ENCODE peak calls at places on chromosomes 6 and 20, in four cellular contexts. V is left cardiac atrium; N is AG08396; Q is activated CD8-positive, alpha-beta memory T cell treated with anti-CD3 and anti-CD28 coated beads for 48 hours. S is an unnamed sample.

GRCh38 chr6:136717297-136717990 is 74.8 kb downstream of the MAP3K5 start:
- DNase-seq in V (no peak), N (no peak), Q (no peak), S (no peak)

GRCh38 chr20:45919536-45919933 is 7.6 kb upstream of the PLTP start:
- DNase-seq in N (no peak), V (peak; percentile 83), Q (no peak), S (peak; percentile 89)

GRCh38 chr6:134308800-134309199 is 9.1 kb downstream of the SGK1 start:
- DNase-seq in N (no peak), V (no peak), Q (no peak), S (no peak)

GRCh38 chr6:3334579-3334978 is 75.8 kb downstream of the PSMG4 start:
- DNase-seq in Q (no peak), N (no peak), V (peak; percentile 57), S (no peak)

GRCh38 chr6:74574794-74575193 is 631.1 kb downstream of the COL12A1 start:
- DNase-seq in Q (no peak), V (no peak), N (peak; percentile 12), S (no peak)

GRCh38 chr6:45420909-45421699 is 43.4 kb upstream of the SUPT3H start:
- DNase-seq in V (no peak), N (peak; percentile 38), Q (no peak), S (no peak)

GRCh38 chr20:1912056-1912455 is 16.8 kb downstream of the SIRPA start:
- DNase-seq in Q (no peak), N (no peak), V (peak; percentile 65), S (no peak)

GRCh38 chr20:25483431-25484132 is 76.1 kb downstream of the GINS1 start:
- DNase-seq in N (no peak), Q (no peak), V (no peak), S (no peak)

GRCh38 chr6:132461958-132462357 is 51.0 kb downstream of the STX7 start:
- DNase-seq in Q (no peak), N (no peak), V (no peak), S (no peak)

GRCh38 chr6:1406306-1407058 is 17.1 kb downstream of the FOXF2 start:
- DNase-seq in Q (no peak), V (no peak), N (no peak), S (no peak)

GRCh38 chr6:134853111-134854055 is 96.5 kb downstream of the ALDH8A1 start:
- DNase-seq in Q (no peak), N (peak; percentile 45), V (no peak), S (no peak)

GRCh38 chr6:121222656-121223055 is 111.6 kb downstream of the TBC1D32 start:
- DNase-seq in N (peak; percentile 29), V (no peak), Q (no peak), S (no peak)

GRCh38 chr20:38173237-38174156 is 8.4 kb upstream of the TGM2 start:
- DNase-seq in Q (no peak), V (peak; percentile 86), N (peak; percentile 88), S (no peak)

GRCh38 chr6:136251394-136251793 is 1.3 kb upstream of the MTFR2 start:
- DNase-seq in Q (no peak), N (no peak), V (no peak), S (no peak)

GRCh38 chr6:167337675-167338449 is 13.0 kb downstream of the TTLL2 start:
- DNase-seq in N (no peak), Q (no peak), V (no peak), S (no peak)

GRCh38 chr6:82442320-82442719 is 78.7 kb downstream of the TPBG start:
- DNase-seq in Q (no peak), N (no peak), V (no peak), S (no peak)

GRCh38 chr6:2579241-2579761 is 171.4 kb downstream of the MYLK4 start:
- DNase-seq in Q (no peak), V (peak; percentile 68), N (peak; percentile 46), S (no peak)

GRCh38 chr20:11888648-11889047 is 29.0 kb upstream of the BTBD3 start:
- DNase-seq in V (no peak), N (no peak), Q (no peak), S (no peak)

GRCh38 chr20:62993856-62994494 is 12.8 kb downstream of the BHLHE23 start:
- DNase-seq in N (no peak), V (no peak), Q (no peak), S (no peak)

GRCh38 chr20:8914421-8914820 is 154.5 kb upstream of the PLCB4 start:
- DNase-seq in Q (no peak), V (no peak), N (no peak), S (no peak)

GRCh38 chr6:14135865-14136539 is 18.4 kb downstream of the CD83 start:
- DNase-seq in Q (no peak), N (no peak), V (no peak), S (no peak)

GRCh38 chr6:17450825-17451224 is 57.4 kb downstream of the CAP2 start:
- DNase-seq in V (no peak), Q (no peak), N (no peak), S (no peak)

GRCh38 chr6:11364971-11365397 is 132.5 kb upstream of the NEDD9 start:
- DNase-seq in V (no peak), Q (no peak), N (no peak), S (no peak)

GRCh38 chr6:71979911-71980310 is 93.6 kb downstream of the RIMS1 start:
- DNase-seq in Q (no peak), N (no peak), V (no peak), S (no peak)

GRCh38 chr6:1554881-1555569 is 54.7 kb upstream of the FOXC1 start:
- DNase-seq in V (peak; percentile 87), Q (peak; percentile 51), N (peak; percentile 96), S (peak; percentile 88)

GRCh38 chr6:131694832-131695426 is 6.3 kb downstream of the OR2A4 start:
- DNase-seq in N (peak; percentile 82), V (peak; percentile 29), Q (no peak), S (no peak)

GRCh38 chr6:35213161-35213823 is 464 bp upstream of the SCUBE3 start:
- DNase-seq in V (no peak), N (no peak), Q (no peak), S (no peak)

GRCh38 chr6:88734544-88734943 is 228.9 kb downstream of the RNGTT start:
- DNase-seq in N (no peak), V (no peak), Q (no peak), S (no peak)

GRCh38 chr6:128507337-128508310 is 12.8 kb downstream of the PTPRK start:
- DNase-seq in V (no peak), N (peak; percentile 29), Q (no peak), S (no peak)

GRCh38 chr6:113645576-113645970 is 211.6 kb upstream of the MARCKS start:
- DNase-seq in V (no peak), N (peak; percentile 32), Q (no peak), S (no peak)

GRCh38 chr6:41372526-41373366 is 37.3 kb downstream of the NCR2 start:
- DNase-seq in N (no peak), Q (no peak), V (no peak), S (no peak)

GRCh38 chr6:85680388-85680787 is 37.7 kb upstream of the SYNCRIP start:
- DNase-seq in N (no peak), Q (no peak), V (no peak), S (no peak)

GRCh38 chr20:25136643-25137559 is 55.0 kb upstream of the VSX1 start:
- DNase-seq in Q (no peak), V (peak; percentile 80), N (peak; percentile 94), S (peak; percentile 86)

GRCh38 chr6:132220800-132221199 is 180.5 kb downstream of the MOXD1 start:
- DNase-seq in N (no peak), Q (no peak), V (no peak), S (no peak)

GRCh38 chr6:96156425-96156824 is 140.7 kb downstream of the FUT9 start:
- DNase-seq in V (no peak), Q (no peak), N (no peak), S (no peak)

GRCh38 chr6:151632415-151632987 is 138.7 kb downstream of the CCDC170 start:
- DNase-seq in V (no peak), Q (no peak), N (no peak), S (no peak)

GRCh38 chr6:118356054-118356453 is 192.0 kb upstream of the PLN start:
- DNase-seq in N (no peak), V (no peak), Q (no peak), S (no peak)

GRCh38 chr6:167044696-167045095 is 45.5 kb downstream of the CEP43 start:
- DNase-seq in Q (no peak), N (peak; percentile 20), V (no peak), S (no peak)

GRCh38 chr6:16394651-16395050 is 156.3 kb downstream of the GMPR start:
- DNase-seq in N (no peak), V (no peak), Q (no peak), S (no peak)

S was measured in Right ventricle myocardium inferior.